ENCODE peak calls at places on chromosome 14, in nine cellular contexts. One of them, this sample, is unnamed. For H3K36me3 and H3K4me1, the result is how much of the 10 kb centered on the place peaks cover.

GRCh38 chr14:69204753-69205152 is 13.5 kb downstream of the EXD2 start:
- DNase-seq in astrocyte: no peak
- DNase-seq in Caco-2: no peak
- DNase-seq in thyroid gland: no peak
- DNase-seq in adrenal gland: no peak
- DNase-seq in lower lobe of right lung: no peak
- DNase-seq in upper lobe of left lung: no peak
- DNase-seq in right atrium auricular region: no peak
- DNase-seq in Panc1: no peak
- DNase-seq in this sample: peak

GRCh38 chr14:30681752-30682355 is 59.7 kb downstream of the SCFD1 start:
- DNase-seq in upper lobe of left lung: no peak
- DNase-seq in adrenal gland: no peak
- DNase-seq in lower lobe of right lung: no peak
- DNase-seq in thyroid gland: no peak
- DNase-seq in astrocyte: no peak
- DNase-seq in Panc1: no peak
- DNase-seq in Caco-2: no peak
- DNase-seq in right atrium auricular region: no peak
- DNase-seq in this sample: no peak

GRCh38 chr14:78325911-78326310 is 155.7 kb downstream of the NRXN3 start:
- DNase-seq in right atrium auricular region: no peak
- DNase-seq in thyroid gland: no peak
- DNase-seq in Panc1: no peak
- DNase-seq in upper lobe of left lung: no peak
- DNase-seq in Caco-2: no peak
- DNase-seq in astrocyte: no peak
- DNase-seq in lower lobe of right lung: no peak
- DNase-seq in adrenal gland: no peak
- DNase-seq in this sample: no peak

GRCh38 chr14:85428926-85429325 is 101.0 kb upstream of the FLRT2 start:
- DNase-seq in thyroid gland: no peak
- DNase-seq in adrenal gland: no peak
- DNase-seq in right atrium auricular region: no peak
- DNase-seq in Caco-2: no peak
- DNase-seq in lower lobe of right lung: no peak
- DNase-seq in Panc1: no peak
- DNase-seq in astrocyte: no peak
- DNase-seq in upper lobe of left lung: no peak
- DNase-seq in this sample: no peak

GRCh38 chr14:77284066-77284855 is 13.3 kb upstream of the NGB start:
- DNase-seq in right atrium auricular region: no peak
- DNase-seq in adrenal gland: no peak
- DNase-seq in Caco-2: no peak
- DNase-seq in lower lobe of right lung: no peak
- DNase-seq in Panc1: no peak
- DNase-seq in thyroid gland: no peak
- DNase-seq in upper lobe of left lung: no peak
- DNase-seq in astrocyte: no peak
- DNase-seq in this sample: no peak

GRCh38 chr14:46405095-46405494 is 246.5 kb downstream of the RPL10L start:
- DNase-seq in adrenal gland: no peak
- DNase-seq in Caco-2: no peak
- DNase-seq in lower lobe of right lung: no peak
- DNase-seq in Panc1: no peak
- DNase-seq in right atrium auricular region: no peak
- DNase-seq in upper lobe of left lung: no peak
- DNase-seq in thyroid gland: no peak
- DNase-seq in astrocyte: no peak
- DNase-seq in this sample: no peak

GRCh38 chr14:75238728-75239455 is 39.7 kb upstream of the FOS start:
- DNase-seq in Caco-2: no peak
- DNase-seq in adrenal gland: no peak
- DNase-seq in upper lobe of left lung: no peak
- DNase-seq in right atrium auricular region: no peak
- DNase-seq in lower lobe of right lung: no peak
- DNase-seq in thyroid gland: no peak
- DNase-seq in astrocyte: no peak
- DNase-seq in Panc1: no peak
- DNase-seq in this sample: no peak

GRCh38 chr14:79177106-79177505 is 1006.9 kb downstream of the NRXN3 start:
- DNase-seq in astrocyte: no peak
- DNase-seq in upper lobe of left lung: no peak
- DNase-seq in lower lobe of right lung: no peak
- DNase-seq in adrenal gland: no peak
- DNase-seq in right atrium auricular region: no peak
- DNase-seq in thyroid gland: no peak
- DNase-seq in Caco-2: no peak
- DNase-seq in Panc1: no peak
- DNase-seq in this sample: no peak

GRCh38 chr14:24274101-24274543 is 2.7 kb upstream of the RABGGTA start:
- DNase-seq in Caco-2: no peak
- DNase-seq in adrenal gland: no peak
- DNase-seq in Panc1: no peak
- DNase-seq in lower lobe of right lung: no peak
- DNase-seq in upper lobe of left lung: no peak
- DNase-seq in right atrium auricular region: no peak
- DNase-seq in astrocyte: no peak
- DNase-seq in thyroid gland: no peak
- DNase-seq in this sample: no peak

GRCh38 chr14:31205681-31206535 is 1.7 kb downstream of the HECTD1 start:
- DNase-seq in adrenal gland: no peak
- DNase-seq in lower lobe of right lung: no peak
- DNase-seq in upper lobe of left lung: no peak
- DNase-seq in Caco-2: no peak
- DNase-seq in Panc1: no peak
- DNase-seq in thyroid gland: no peak
- DNase-seq in right atrium auricular region: no peak
- DNase-seq in astrocyte: peak
- DNase-seq in this sample: peak

GRCh38 chr14:55274760-55275159 is 3.5 kb downstream of the FBXO34 start:
- DNase-seq in thyroid gland: no peak
- DNase-seq in lower lobe of right lung: no peak
- DNase-seq in adrenal gland: no peak
- DNase-seq in astrocyte: peak
- DNase-seq in Caco-2: no peak
- DNase-seq in upper lobe of left lung: no peak
- DNase-seq in right atrium auricular region: no peak
- DNase-seq in Panc1: no peak
- DNase-seq in this sample: peak

GRCh38 chr14:100878271-100879146 is 25.0 kb downstream of the RTL1 start:
- DNase-seq in right atrium auricular region: no peak
- DNase-seq in Panc1: no peak
- DNase-seq in Caco-2: no peak
- DNase-seq in upper lobe of left lung: no peak
- DNase-seq in astrocyte: no peak
- DNase-seq in lower lobe of right lung: peak
- DNase-seq in thyroid gland: no peak
- DNase-seq in adrenal gland: no peak
- DNase-seq in this sample: no peak

GRCh38 chr14:31388687-31389413 is 31.5 kb downstream of the HEATR5A start:
- DNase-seq in astrocyte: no peak
- DNase-seq in lower lobe of right lung: no peak
- DNase-seq in upper lobe of left lung: no peak
- DNase-seq in thyroid gland: no peak
- DNase-seq in Caco-2: no peak
- DNase-seq in right atrium auricular region: no peak
- DNase-seq in adrenal gland: no peak
- DNase-seq in Panc1: no peak
- DNase-seq in this sample: no peak

GRCh38 chr14:31230559-31230958 is 23.0 kb upstream of the HECTD1 start:
- DNase-seq in upper lobe of left lung: no peak
- DNase-seq in adrenal gland: no peak
- DNase-seq in Caco-2: no peak
- DNase-seq in lower lobe of right lung: no peak
- DNase-seq in astrocyte: no peak
- DNase-seq in thyroid gland: no peak
- DNase-seq in Panc1: no peak
- DNase-seq in right atrium auricular region: no peak
- DNase-seq in this sample: no peak

GRCh38 chr14:84399296-84399910 is 1130.5 kb upstream of the FLRT2 start:
- DNase-seq in Panc1: no peak
- DNase-seq in Caco-2: no peak
- DNase-seq in upper lobe of left lung: peak
- DNase-seq in adrenal gland: no peak
- DNase-seq in astrocyte: no peak
- DNase-seq in lower lobe of right lung: no peak
- DNase-seq in right atrium auricular region: no peak
- DNase-seq in thyroid gland: no peak
- DNase-seq in this sample: no peak

GRCh38 chr14:49512147-49512551 is 74.0 kb downstream of the RPS29 start:
- DNase-seq in upper lobe of left lung: no peak
- DNase-seq in adrenal gland: no peak
- DNase-seq in Caco-2: no peak
- DNase-seq in lower lobe of right lung: no peak
- DNase-seq in Panc1: no peak
- DNase-seq in thyroid gland: no peak
- DNase-seq in right atrium auricular region: no peak
- DNase-seq in astrocyte: peak
- DNase-seq in this sample: peak

GRCh38 chr14:24690492-24690891 is 56.5 kb upstream of the GZMB start:
- DNase-seq in lower lobe of right lung: no peak
- DNase-seq in adrenal gland: no peak
- DNase-seq in astrocyte: no peak
- DNase-seq in Panc1: no peak
- DNase-seq in upper lobe of left lung: no peak
- DNase-seq in Caco-2: no peak
- DNase-seq in right atrium auricular region: no peak
- DNase-seq in thyroid gland: no peak
- DNase-seq in this sample: no peak

GRCh38 chr14:100825691-100826331 is at the start of gene MEG3:
- DNase-seq in Panc1: no peak
- DNase-seq in astrocyte: peak
- DNase-seq in right atrium auricular region: peak
- DNase-seq in thyroid gland: peak
- DNase-seq in upper lobe of left lung: no peak
- DNase-seq in lower lobe of right lung: no peak
- DNase-seq in Caco-2: no peak
- DNase-seq in adrenal gland: peak
- DNase-seq in this sample: peak

GRCh38 chr14:80325112-80325511 is 113.8 kb upstream of the DIO2 start:
- DNase-seq in right atrium auricular region: no peak
- DNase-seq in lower lobe of right lung: no peak
- DNase-seq in Caco-2: no peak
- DNase-seq in astrocyte: no peak
- DNase-seq in upper lobe of left lung: no peak
- DNase-seq in adrenal gland: no peak
- DNase-seq in thyroid gland: peak
- DNase-seq in Panc1: no peak
- DNase-seq in this sample: no peak
- TF ChIP-seq CTCF in right atrium auricular region: no peak
- TF ChIP-seq CTCF in lower lobe of right lung: no peak
- TF ChIP-seq CTCF in Caco-2: no peak
- TF ChIP-seq CTCF in astrocyte: no peak
- TF ChIP-seq CTCF in upper lobe of left lung: no peak
- TF ChIP-seq CTCF in adrenal gland: no peak
- TF ChIP-seq CTCF in thyroid gland: no peak
- TF ChIP-seq CTCF in Panc1: no peak
- TF ChIP-seq CTCF in this sample: no peak

DNA sequence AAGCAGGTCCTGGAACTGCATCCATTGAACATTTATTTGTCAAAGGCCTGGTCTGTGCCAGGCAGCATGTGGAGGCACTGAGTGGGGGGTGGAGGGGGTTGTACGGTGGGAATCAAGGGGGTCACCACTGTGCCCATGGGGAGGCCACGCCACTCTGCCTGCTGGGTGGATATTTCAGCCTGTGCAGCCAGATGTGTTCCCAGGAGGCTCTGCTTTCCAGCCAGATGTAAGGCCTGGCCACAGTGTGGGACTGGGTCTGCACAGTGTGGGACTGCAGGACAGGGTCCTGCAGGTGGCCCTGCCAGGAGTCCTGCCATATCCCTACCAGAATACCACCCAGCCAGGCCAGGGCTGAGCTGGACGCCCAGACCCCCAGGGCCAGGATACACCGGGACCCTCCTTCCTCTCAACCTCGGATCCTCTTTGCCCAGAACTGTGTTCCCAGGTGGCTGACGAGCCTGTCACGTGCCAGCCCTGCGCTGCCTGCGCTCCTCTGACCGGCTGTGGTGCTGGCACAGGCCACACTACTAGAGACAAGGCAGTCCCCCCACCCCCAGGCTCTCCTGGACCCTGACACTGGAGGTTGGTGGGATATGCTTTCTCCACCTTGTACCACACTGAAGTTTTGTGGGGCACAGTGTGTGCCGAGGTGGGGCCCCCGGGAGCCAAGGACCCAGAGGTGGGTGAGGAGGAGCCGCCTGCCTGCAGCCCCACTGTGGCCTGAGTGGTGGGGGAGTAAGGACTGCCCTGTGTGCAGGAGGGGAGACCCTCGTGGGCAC is 17.5 kb downstream of the XRCC3 start:
- DNase-seq in Caco-2: no peak
- DNase-seq in Panc1: no peak
- DNase-seq in astrocyte: no peak
- DNase-seq in right atrium auricular region: no peak
- DNase-seq in adrenal gland: no peak
- DNase-seq in thyroid gland: no peak
- DNase-seq in upper lobe of left lung: no peak
- DNase-seq in lower lobe of right lung: peak
- DNase-seq in this sample: no peak
- H3K36me3 ChIP-seq in Caco-2: under half
- H3K36me3 ChIP-seq in Panc1: under half
- H3K36me3 ChIP-seq in astrocyte: under half
- H3K36me3 ChIP-seq in right atrium auricular region: half or more
- H3K36me3 ChIP-seq in adrenal gland: half or more
- H3K36me3 ChIP-seq in thyroid gland: under half
- H3K36me3 ChIP-seq in upper lobe of left lung: half or more
- H3K36me3 ChIP-seq in lower lobe of right lung: half or more
- H3K36me3 ChIP-seq in this sample: half or more

GRCh38 chr14:50739186-50739585 is 71.1 kb upstream of the SAV1 start:
- DNase-seq in Panc1: no peak
- DNase-seq in lower lobe of right lung: no peak
- DNase-seq in astrocyte: no peak
- DNase-seq in right atrium auricular region: no peak
- DNase-seq in thyroid gland: no peak
- DNase-seq in adrenal gland: no peak
- DNase-seq in upper lobe of left lung: no peak
- DNase-seq in Caco-2: no peak
- DNase-seq in this sample: no peak
- H3K4me1 ChIP-seq in Panc1: under half
- H3K4me1 ChIP-seq in lower lobe of right lung: under half
- H3K4me1 ChIP-seq in astrocyte: under half
- H3K4me1 ChIP-seq in right atrium auricular region: under half
- H3K4me1 ChIP-seq in thyroid gland: under half
- H3K4me1 ChIP-seq in adrenal gland: under half
- H3K4me1 ChIP-seq in upper lobe of left lung: under half
- H3K4me1 ChIP-seq in Caco-2: under half
- H3K4me1 ChIP-seq in this sample: under half

DNA sequence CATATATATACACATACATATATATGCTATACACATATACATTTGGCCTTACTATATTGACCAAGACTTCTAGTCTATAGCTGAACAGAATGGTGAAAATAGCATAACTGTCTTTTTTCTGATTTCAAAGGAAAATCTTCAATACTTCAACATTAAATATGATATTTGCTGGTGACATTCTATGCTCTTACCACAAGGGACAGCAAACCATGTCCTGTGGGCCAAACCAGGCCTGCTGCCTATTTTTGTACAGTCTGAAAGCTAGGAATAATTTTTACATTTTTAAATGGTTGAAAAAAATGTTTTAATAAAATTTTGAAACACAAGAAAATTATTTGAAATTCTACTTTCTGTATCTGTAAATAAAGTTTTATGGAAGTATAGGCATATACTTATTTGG is 63.6 kb downstream of the EML5 start:
- DNase-seq in Panc1: no peak
- DNase-seq in astrocyte: no peak
- DNase-seq in lower lobe of right lung: no peak
- DNase-seq in right atrium auricular region: no peak
- DNase-seq in Caco-2: no peak
- DNase-seq in thyroid gland: no peak
- DNase-seq in upper lobe of left lung: no peak
- DNase-seq in adrenal gland: no peak
- DNase-seq in this sample: peak
- TF ChIP-seq CTCF in Panc1: no peak
- TF ChIP-seq CTCF in astrocyte: peak
- TF ChIP-seq CTCF in lower lobe of right lung: no peak
- TF ChIP-seq CTCF in right atrium auricular region: no peak
- TF ChIP-seq CTCF in Caco-2: peak
- TF ChIP-seq CTCF in thyroid gland: no peak
- TF ChIP-seq CTCF in upper lobe of left lung: no peak
- TF ChIP-seq CTCF in adrenal gland: peak
- TF ChIP-seq CTCF in this sample: peak